ENCODE peak calls at places on chromosomes 6 and 20, in four cellular contexts. H is tibial artery, Y is non-pigmented ciliary epithelial cell, I is HCT116. Z is an unnamed sample.

GRCh38 chr6:101199441-101199840 is 194.1 kb upstream of the GRIK2 start:
- DNase-seq in Y (no peak), H (no peak), I (no peak), Z (no peak)

GRCh38 chr6:110617057-110617456 is 140.6 kb upstream of the SLC22A16 start:
- DNase-seq in I (no peak), H (no peak), Y (no peak), Z (no peak)

GRCh38 chr6:148203970-148204369 is 138.7 kb upstream of the SASH1 start:
- DNase-seq in I (no peak), H (no peak), Y (peak; percentile 80), Z (peak; percentile 35)

GRCh38 chr20:21514553-21515251 is 838 bp upstream of the NKX2-2 start:
- DNase-seq in I (no peak), Y (no peak), H (no peak), Z (no peak)

GRCh38 chr20:22001886-22002285 is 296.4 kb downstream of the PAX1 start:
- DNase-seq in H (no peak), Y (no peak), I (no peak), Z (no peak)

GRCh38 chr6:41577865-41578713 is 31.9 kb downstream of the FOXP4 start:
- DNase-seq in I (peak; percentile 48), Y (no peak), H (no peak), Z (no peak)

GRCh38 chr6:149233056-149233715 is 84.3 kb upstream of the TAB2 start:
- DNase-seq in Y (peak; percentile 94), H (no peak), I (peak; percentile 95), Z (peak; percentile 86)

GRCh38 chr6:119533603-119534279 is 184.2 kb upstream of the MAN1A1 start:
- DNase-seq in I (peak; percentile 58), Y (peak; percentile 38), H (no peak), Z (no peak)

GRCh38 chr6:42460892-42461291 is 9.2 kb upstream of the TRERF1 start:
- DNase-seq in H (no peak), I (no peak), Y (no peak), Z (no peak)

GRCh38 chr20:50762435-50763201 is 31.2 kb downstream of the PARD6B start:
- DNase-seq in Y (no peak), I (no peak), H (peak; percentile 92), Z (peak; percentile 52)

GRCh38 chr20:4840831-4841230 is 119.1 kb downstream of the PRND start:
- DNase-seq in I (no peak), H (no peak), Y (no peak), Z (no peak)

Z was measured in brain microvascular endothelial cell.